ENCODE peak calls at places on chromosomes 1 and 21, in nine cellular contexts. X is fibroblast of lung; M is neuronal stem cell; H is right lobe of liver; P is CD8-positive, alpha-beta T cell; Y is pancreas; B is aorta; R is spleen; I is OCI-LY7. V is an unnamed sample.
A peak's percentile ranks its signal among the peaks of the same experiment; 100 is the strongest.

GRCh38 chr1:221138516-221138915 is 259.3 kb downstream of the HLX start:
- DNase-seq in I (no peak), M (no peak), Y (no peak), H (no peak), X (no peak), B (no peak), P (no peak), R (no peak), V (no peak)

GRCh38 chr1:227734858-227735780 is at the start of the genes JMJD4 and SNAP47:
- DNase-seq in X (peak; percentile 87), P (peak; percentile 90), Y (peak; percentile 96), H (peak; percentile 93), M (peak; percentile 92), B (peak; percentile 96), R (peak; percentile 97), I (peak; percentile 95), V (peak; percentile 91)

GRCh38 chr1:203899317-203899716 is 37.9 kb downstream of the SNRPE start:
- DNase-seq in R (no peak), P (no peak), X (no peak), Y (no peak), B (no peak), I (no peak), H (no peak), M (no peak), V (no peak)

GRCh38 chr1:44524180-44524579 is 119.1 kb downstream of the RNF220 start:
- DNase-seq in Y (no peak), B (no peak), M (no peak), I (no peak), R (no peak), P (no peak), H (no peak), X (no peak), V (no peak)

GRCh38 chr21:14550200-14550599 is 4.1 kb upstream of the SAMSN1 start:
- DNase-seq in Y (no peak), H (no peak), I (no peak), B (no peak), X (no peak), M (no peak), R (no peak), P (no peak), V (no peak)

GRCh38 chr1:13694886-13695684 is 4.9 kb upstream of the PRDM2 start:
- DNase-seq in R (no peak), H (no peak), M (no peak), I (no peak), Y (no peak), P (no peak), X (no peak), B (no peak), V (no peak)

GRCh38 chr21:35578350-35578782 is 482.0 kb downstream of the SETD4 start:
- DNase-seq in Y (no peak), R (no peak), X (peak; percentile 95), H (no peak), M (no peak), I (no peak), B (no peak), P (no peak), V (no peak)

GRCh38 chr1:157975216-157975615 is 18.2 kb upstream of the KIRREL1 start:
- DNase-seq in Y (no peak), I (no peak), B (no peak), M (no peak), H (no peak), R (no peak), P (no peak), X (no peak), V (no peak)

GRCh38 chr21:33844890-33845205 is 70.8 kb downstream of the ATP5PO start:
- DNase-seq in P (no peak), R (no peak), I (no peak), Y (no peak), B (no peak), M (no peak), X (no peak), H (no peak), V (no peak)

GRCh38 chr21:40177979-40178378 is 310.7 kb downstream of the PCP4 start:
- DNase-seq in P (no peak), R (no peak), Y (no peak), H (no peak), M (no peak), X (no peak), I (no peak), B (no peak), V (no peak)

GRCh38 chr1:2210084-2210653 is 15.6 kb upstream of the FAAP20 start:
- DNase-seq in P (no peak), H (no peak), M (no peak), R (peak; percentile 67), I (no peak), X (no peak), Y (no peak), B (no peak), V (no peak)

GRCh38 chr1:94974824-94975223 is 47.9 kb upstream of the CNN3 start:
- DNase-seq in H (no peak), M (no peak), X (peak; percentile 93), P (no peak), Y (no peak), R (no peak), B (no peak), I (no peak), V (no peak)

GRCh38 chr1:68904472-68904871 is 407.6 kb upstream of the DEPDC1 start:
- DNase-seq in P (no peak), I (no peak), Y (no peak), X (peak; percentile 71), R (no peak), B (no peak), H (no peak), M (peak; percentile 47), V (no peak)
- H3K4me1 ChIP-seq in P (no peaks in the 10 kb centered on the region), I (no peaks in the 10 kb centered on the region), Y (no peaks in the 10 kb centered on the region), X (no peaks in the 10 kb centered on the region), R (no peaks in the 10 kb centered on the region), B (no peaks in the 10 kb centered on the region), H (no peaks in the 10 kb centered on the region), M (no peaks in the 10 kb centered on the region), V (no peaks in the 10 kb centered on the region)

GRCh38 chr21:29170935-29171334 is 40.5 kb downstream of the MAP3K7CL start:
- DNase-seq in R (no peak), M (no peak), B (no peak), I (no peak), X (no peak), Y (no peak), P (no peak), H (no peak), V (no peak)
- H3K4me3 ChIP-seq in R (no peak overlapping the region), M (no peak overlapping the region), B (no peak overlapping the region), I (no peak overlapping the region), X (no peak overlapping the region), Y (no peak overlapping the region), P (no peak overlapping the region), H (no peak overlapping the region), V (no peak overlapping the region)

GRCh38 chr1:18765725-18766124 is 93.7 kb downstream of the TAS1R2 start:
- DNase-seq in B (no peak), P (no peak), X (no peak), Y (no peak), H (no peak), I (no peak), M (no peak), R (no peak), V (no peak)

GRCh38 chr1:18766328-18766727 is 93.1 kb downstream of the TAS1R2 start:
- DNase-seq in R (no peak), X (no peak), P (no peak), M (no peak), B (no peak), I (no peak), Y (no peak), H (no peak), V (no peak)

GRCh38 chr1:18760156-18760555 is 99.3 kb downstream of the TAS1R2 start:
- DNase-seq in I (no peak), P (no peak), H (no peak), R (no peak), X (no peak), M (no peak), Y (no peak), B (no peak), V (no peak)

GRCh38 chr1:18764362-18764761 is 95.1 kb downstream of the TAS1R2 start:
- DNase-seq in R (no peak), X (no peak), H (no peak), Y (no peak), I (no peak), P (no peak), B (no peak), M (no peak), V (no peak)

GRCh38 chr1:18761948-18762905 is 97.2 kb downstream of the TAS1R2 start:
- DNase-seq in P (no peak), H (no peak), R (no peak), B (no peak), Y (no peak), I (no peak), X (no peak), M (no peak), V (no peak)
- H3K27ac ChIP-seq in P (no peak overlapping the region), H (no peak overlapping the region), R (no peak overlapping the region), B (no peak overlapping the region), Y (no peak overlapping the region), I (no peak overlapping the region), X (no peak overlapping the region), M (no peak overlapping the region), V (no peak overlapping the region)

GRCh38 chr1:54045487-54045886 is 7.5 kb downstream of the TMEM59 start:
- DNase-seq in R (no peak), B (no peak), P (no peak), Y (no peak), M (no peak), X (no peak), H (no peak), I (no peak), V (no peak)

GRCh38 chr1:54047384-54048315 is 5.4 kb downstream of the TMEM59 start:
- DNase-seq in P (no peak), X (peak; percentile 30), M (no peak), R (no peak), I (peak; percentile 20), Y (no peak), B (no peak), H (no peak), V (no peak)

GRCh38 chr1:54051936-54052469 is 1.0 kb downstream of the TMEM59 start:
- DNase-seq in I (peak; percentile 5), H (no peak), B (no peak), P (no peak), Y (no peak), R (no peak), X (peak; percentile 13), M (no peak), V (no peak)

GRCh38 chr1:54052470-54052933 is 502 bp downstream of the TMEM59 start:
- DNase-seq in P (peak; percentile 4), I (peak; percentile 34), M (peak; percentile 27), H (no peak), Y (peak; percentile 33), B (no peak), R (peak; percentile 78), X (peak; percentile 84), V (no peak)

DNA sequence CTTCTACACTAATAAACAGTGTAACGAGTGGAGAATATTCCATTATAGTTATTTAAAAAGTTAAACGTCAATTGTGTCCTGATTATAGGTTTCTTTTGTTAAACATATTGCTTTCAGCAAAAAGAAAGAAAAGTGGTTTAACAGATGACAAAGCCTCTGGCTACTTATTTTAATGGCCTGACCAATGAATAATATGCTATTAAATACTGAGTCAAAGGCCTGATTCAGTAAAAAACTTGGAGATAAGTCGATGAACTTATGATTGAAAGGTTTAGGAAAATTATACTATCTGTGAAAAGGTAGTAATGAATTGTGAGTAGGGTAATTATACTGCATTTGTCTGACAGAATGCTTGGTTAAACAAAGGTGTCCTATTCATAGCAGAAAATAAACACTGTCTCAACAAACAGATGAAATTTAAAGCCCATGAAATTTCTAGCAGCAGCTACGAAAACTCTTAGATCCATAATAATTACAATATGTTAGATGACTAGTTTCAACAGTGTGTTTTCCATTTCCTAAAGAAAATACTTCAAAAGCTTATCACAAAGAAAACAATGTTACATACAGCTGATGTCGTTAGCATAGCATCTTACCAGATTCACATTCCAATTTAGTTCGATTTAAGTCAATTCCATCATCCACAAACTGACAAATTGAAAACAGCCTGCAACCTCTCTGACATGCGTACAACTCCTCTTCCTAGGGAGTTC is 6.2 kb downstream of the TMEM59 start:
- DNase-seq in R (no peak), P (no peak), I (no peak), B (no peak), M (no peak), X (peak; percentile 20), H (no peak), Y (no peak), V (no peak)
- H3K4me1 ChIP-seq in R (peaks cover 75% of the 10 kb centered on the region), P (peaks cover 30% of the 10 kb centered on the region), I (peaks cover 31% of the 10 kb centered on the region), B (peaks cover 1% of the 10 kb centered on the region), M (no peaks in the 10 kb centered on the region), X (peaks cover 2% of the 10 kb centered on the region), H (no peaks in the 10 kb centered on the region), Y (peaks cover 52% of the 10 kb centered on the region), V (peaks cover 73% of the 10 kb centered on the region)

V was measured in left ventricle myocardium inferior.